ENCODE peak calls at places on chromosomes 5 and 9, in ten cellular contexts. I, H, Z, E, V, J, D, F, W and K are unnamed samples.

GRCh38 chr5:179054036-179054785 is 6.0 kb upstream of the ZNF354C start:
- DNase-seq in I (no peak), H (no peak), Z (no peak), E (no peak), V (no peak), J (no peak), D (no peak), F (no peak), W (no peak), K (no peak)

GRCh38 chr9:128114326-128115186 is 13.0 kb downstream of the PTGES2 start:
- DNase-seq in I (no peak), H (no peak), Z (no peak), E (no peak), V (no peak), J (no peak), D (no peak), F (no peak), W (peak), K (no peak)

GRCh38 chr5:110630350-110630749 is 96.1 kb downstream of the TMEM232 start:
- DNase-seq in I (no peak), H (no peak), Z (no peak), E (no peak), V (no peak), J (no peak), D (no peak), F (no peak), W (no peak), K (no peak)

GRCh38 chr9:2158111-2158610 is 143.0 kb downstream of the SMARCA2 start:
- DNase-seq in I (peak), H (peak), Z (peak), E (peak), V (no peak), J (peak), D (peak), F (peak), W (no peak), K (peak)

GRCh38 chr9:72888032-72888431 is 64.8 kb downstream of the ALDH1A1 start:
- DNase-seq in I (no peak), H (no peak), Z (no peak), E (no peak), V (no peak), J (no peak), D (no peak), F (no peak), W (no peak), K (no peak)

GRCh38 chr5:57181151-57181550 is 7.3 kb downstream of the GPBP1 start:
- DNase-seq in I (no peak), H (no peak), Z (peak), E (no peak), V (no peak), J (no peak), D (no peak), F (no peak), W (no peak), K (no peak)

GRCh38 chr5:54655266-54655665 is 137.7 kb downstream of the SNX18 start:
- DNase-seq in I (no peak), H (no peak), Z (no peak), E (no peak), V (no peak), J (no peak), D (no peak), F (no peak), W (no peak), K (no peak)

GRCh38 chr9:129756191-129756590 is 3.3 kb upstream of the PTGES start:
- DNase-seq in I (no peak), H (no peak), Z (no peak), E (no peak), V (no peak), J (no peak), D (no peak), F (no peak), W (no peak), K (no peak)

GRCh38 chr5:166200532-166200931 is 2090.9 kb upstream of the WWC1 start:
- DNase-seq in I (no peak), H (no peak), Z (no peak), E (no peak), V (no peak), J (no peak), D (no peak), F (no peak), W (no peak), K (no peak)

GRCh38 chr9:129309041-129309430 is 131.0 kb upstream of the IER5L start:
- DNase-seq in I (no peak), H (no peak), Z (no peak), E (no peak), V (no peak), J (no peak), D (no peak), F (no peak), W (peak), K (no peak)

GRCh38 chr5:80275347-80275746 is 19.5 kb upstream of the SERINC5 start:
- DNase-seq in I (peak), H (no peak), Z (peak), E (no peak), V (no peak), J (peak), D (no peak), F (peak), W (no peak), K (peak)

GRCh38 chr9:5455181-5455580 is 4.8 kb downstream of the CD274 start:
- DNase-seq in I (peak), H (no peak), Z (no peak), E (peak), V (no peak), J (no peak), D (no peak), F (peak), W (no peak), K (peak)

GRCh38 chr5:1551426-1551825 is 27.7 kb upstream of the LPCAT1 start:
- DNase-seq in I (no peak), H (no peak), Z (no peak), E (no peak), V (no peak), J (no peak), D (no peak), F (no peak), W (peak), K (no peak)

GRCh38 chr5:10658265-10658664 is 94.4 kb downstream of the ANKRD33B start:
- DNase-seq in I (no peak), H (no peak), Z (no peak), E (no peak), V (no peak), J (no peak), D (no peak), F (no peak), W (no peak), K (no peak)

GRCh38 chr5:80707645-80708044 is 52.9 kb upstream of the DHFR start:
- DNase-seq in I (no peak), H (no peak), Z (no peak), E (no peak), V (no peak), J (no peak), D (no peak), F (no peak), W (no peak), K (no peak)

GRCh38 chr5:77560677-77561263 is 68.7 kb upstream of the WDR41 start:
- DNase-seq in I (peak), H (no peak), Z (peak), E (peak), V (no peak), J (peak), D (no peak), F (peak), W (no peak), K (peak)

GRCh38 chr5:71537681-71538080 is 49.5 kb upstream of the MCCC2 start:
- DNase-seq in I (no peak), H (no peak), Z (no peak), E (no peak), V (no peak), J (no peak), D (no peak), F (no peak), W (no peak), K (no peak)

GRCh38 chr5:400282-401215 is 42.4 kb upstream of the EXOC3 start:
- DNase-seq in I (peak), H (no peak), Z (no peak), E (no peak), V (no peak), J (no peak), D (no peak), F (peak), W (peak), K (no peak)

GRCh38 chr5:51484326-51484725 is 101.1 kb downstream of the ISL1 start:
- DNase-seq in I (peak), H (no peak), Z (no peak), E (peak), V (no peak), J (no peak), D (no peak), F (no peak), W (no peak), K (no peak)

GRCh38 chr5:180095545-180095944 is 24.0 kb upstream of the RNF130 start:
- DNase-seq in I (no peak), H (no peak), Z (no peak), E (no peak), V (no peak), J (no peak), D (no peak), F (no peak), W (no peak), K (peak)

GRCh38 chr5:149837680-149838269 is 106.8 kb downstream of the PDE6A start:
- DNase-seq in I (peak), H (no peak), Z (peak), E (peak), V (no peak), J (peak), D (no peak), F (peak), W (no peak), K (peak)

GRCh38 chr5:141742144-141742543 is 60.1 kb upstream of the ARAP3 start:
- DNase-seq in I (no peak), H (no peak), Z (no peak), E (no peak), V (no peak), J (no peak), D (no peak), F (no peak), W (no peak), K (no peak)

GRCh38 chr9:134847752-134848432 is 32.7 kb upstream of the FCN2 start:
- DNase-seq in I (no peak), H (no peak), Z (no peak), E (no peak), V (no peak), J (no peak), D (no peak), F (no peak), W (no peak), K (no peak)

GRCh38 chr5:103340132-103340531 is 81.6 kb downstream of the MACIR start:
- DNase-seq in I (no peak), H (no peak), Z (no peak), E (no peak), V (no peak), J (no peak), D (no peak), F (no peak), W (no peak), K (no peak)

GRCh38 chr9:19985081-19985480 is 196.2 kb upstream of the SLC24A2 start:
- DNase-seq in I (no peak), H (no peak), Z (no peak), E (no peak), V (no peak), J (no peak), D (no peak), F (peak), W (no peak), K (no peak)

GRCh38 chr9:92133949-92134604 is 18.9 kb upstream of the SPTLC1 start:
- DNase-seq in I (peak), H (peak), Z (peak), E (peak), V (peak), J (peak), D (peak), F (peak), W (peak), K (peak)

GRCh38 chr9:105259731-105260612 is 15.5 kb downstream of the SLC44A1 start:
- DNase-seq in I (no peak), H (no peak), Z (no peak), E (no peak), V (no peak), J (no peak), D (no peak), F (no peak), W (no peak), K (no peak)